ENCODE peak calls at places on chromosomes 5 and 9, in ten cellular contexts. A is GM23248; I is HepG2; B is CD8-positive, alpha-beta T cell; M is substantia nigra; E is naive thymus-derived CD4-positive, alpha-beta T cell; X is heart right ventricle; Y is A549; H is Panc1; F is spleen. D is an unnamed sample.

GRCh38 chr9:5493597-5494511 is 16.5 kb upstream of the PDCD1LG2 start:
- DNase-seq in H (no peak), E (no peak), X (no peak), F (no peak), I (no peak), A (peak), B (no peak), Y (peak), M (no peak), D (peak)

GRCh38 chr9:135695036-135695435 is 4.2 kb downstream of the SOHLH1 start:
- DNase-seq in F (no peak), Y (no peak), X (no peak), E (no peak), H (no peak), I (no peak), M (no peak), B (no peak), A (no peak), D (no peak)

GRCh38 chr9:71128796-71129195 is 7.4 kb upstream of the TRPM3 start:
- DNase-seq in M (no peak), B (no peak), A (no peak), E (no peak), F (no peak), I (no peak), H (no peak), X (no peak), Y (no peak), D (no peak)

GRCh38 chr9:928363-929042 is 48.0 kb upstream of the DMRT3 start:
- DNase-seq in A (peak), I (peak), Y (peak), B (no peak), M (no peak), E (no peak), F (no peak), X (no peak), H (no peak), D (no peak)

GRCh38 chr5:40223884-40224402 is 455.8 kb upstream of the PTGER4 start:
- DNase-seq in Y (no peak), E (no peak), B (no peak), A (peak), F (no peak), M (no peak), H (peak), I (no peak), X (no peak), D (no peak)

GRCh38 chr5:113212244-113212920 is 222.4 kb downstream of the TSSK1B start:
- DNase-seq in M (peak), B (no peak), H (no peak), E (no peak), A (peak), Y (no peak), I (no peak), X (peak), F (no peak), D (no peak)

GRCh38 chr9:133712221-133713100 is 25.7 kb downstream of the SARDH start:
- DNase-seq in M (no peak), I (no peak), H (no peak), X (no peak), E (no peak), Y (no peak), F (peak), A (no peak), B (no peak), D (no peak)

GRCh38 chr9:129166962-129167557 is 11.0 kb downstream of the IER5L start:
- DNase-seq in I (peak), A (peak), F (no peak), B (no peak), M (no peak), Y (peak), H (no peak), E (no peak), X (peak), D (peak)

GRCh38 chr9:78900500-78900899 is 603.6 kb downstream of the PSAT1 start:
- DNase-seq in E (no peak), I (no peak), A (no peak), M (no peak), X (no peak), B (no peak), Y (no peak), H (no peak), F (no peak), D (no peak)

GRCh38 chr5:1522601-1523479 is 920 bp downstream of the LPCAT1 start:
- DNase-seq in E (no peak), X (no peak), M (no peak), Y (no peak), F (peak), H (no peak), I (no peak), A (peak), B (no peak), D (peak)

GRCh38 chr9:132210472-132211145 is 48.8 kb downstream of the NTNG2 start:
- DNase-seq in Y (no peak), M (no peak), A (peak), E (no peak), I (no peak), X (no peak), F (no peak), H (no peak), B (no peak), D (no peak)

GRCh38 chr9:23551171-23551795 is 274.8 kb downstream of the ELAVL2 start:
- DNase-seq in X (no peak), I (no peak), H (no peak), A (no peak), B (no peak), F (no peak), M (no peak), Y (no peak), E (no peak), D (no peak)

GRCh38 chr5:16812911-16813310 is 123.2 kb downstream of the MYO10 start:
- DNase-seq in E (no peak), M (no peak), A (no peak), Y (peak), F (no peak), I (peak), H (peak), B (no peak), X (no peak), D (no peak)

GRCh38 chr5:143066556-143067281 is 296.5 kb downstream of the ARHGAP26 start:
- DNase-seq in A (peak), X (no peak), M (no peak), H (no peak), I (no peak), F (no peak), B (no peak), Y (peak), E (no peak), D (no peak)

GRCh38 chr5:97102010-97102470 is 40.4 kb downstream of the LIX1 start:
- DNase-seq in B (no peak), E (no peak), I (no peak), Y (no peak), H (no peak), F (no peak), M (no peak), A (no peak), X (no peak), D (no peak)

GRCh38 chr5:3659907-3660306 is 64.3 kb downstream of the IRX1 start:
- DNase-seq in A (peak), F (no peak), Y (no peak), E (no peak), B (no peak), H (no peak), I (peak), X (no peak), M (no peak), D (no peak)

GRCh38 chr5:115541586-115541985 is 3.0 kb downstream of the FEM1C start:
- DNase-seq in H (no peak), E (no peak), B (no peak), Y (no peak), M (no peak), F (no peak), X (no peak), I (peak), A (peak), D (no peak)

GRCh38 chr5:5932824-5933223 is 445.5 kb downstream of the MED10 start:
- DNase-seq in H (no peak), X (no peak), Y (no peak), B (no peak), A (no peak), I (no peak), E (no peak), M (no peak), F (no peak), D (no peak)

GRCh38 chr5:107646418-107646817 is 24.3 kb downstream of the EFNA5 start:
- DNase-seq in I (no peak), M (no peak), F (no peak), E (no peak), H (no peak), B (no peak), A (no peak), Y (no peak), X (no peak), D (no peak)

GRCh38 chr5:115600771-115601170 is 1.5 kb downstream of the TICAM2 start:
- DNase-seq in H (no peak), X (no peak), B (no peak), M (no peak), I (no peak), A (peak), Y (no peak), F (no peak), E (no peak), D (no peak)

GRCh38 chr5:74289238-74289637 is 351.3 kb downstream of the ENC1 start:
- DNase-seq in M (no peak), Y (no peak), E (no peak), I (no peak), H (no peak), F (no peak), X (no peak), B (no peak), A (no peak), D (no peak)

GRCh38 chr9:90921104-90921503 is 119.5 kb downstream of the SYK start:
- DNase-seq in F (no peak), B (no peak), Y (no peak), E (no peak), M (peak), H (no peak), I (no peak), A (no peak), X (peak), D (peak)

GRCh38 chr5:175842947-175843793 is 28.2 kb upstream of the CPLX2 start:
- DNase-seq in M (no peak), H (no peak), F (no peak), X (no peak), B (no peak), I (peak), A (peak), Y (peak), E (no peak), D (peak)

GRCh38 chr5:40441733-40442132 is 238.0 kb upstream of the PTGER4 start:
- DNase-seq in F (no peak), E (peak), H (no peak), X (no peak), Y (no peak), M (no peak), I (peak), A (no peak), B (no peak), D (no peak)

GRCh38 chr9:1979815-1980367 is 35.3 kb upstream of the SMARCA2 start:
- DNase-seq in X (peak), F (no peak), A (peak), E (no peak), M (no peak), Y (no peak), I (no peak), B (no peak), H (no peak), D (no peak)

GRCh38 chr5:107129051-107129450 is 541.7 kb downstream of the EFNA5 start:
- DNase-seq in A (no peak), M (no peak), H (no peak), X (no peak), Y (no peak), B (no peak), I (no peak), F (no peak), E (no peak), D (no peak)

GRCh38 chr9:135163023-135163780 is 75.7 kb downstream of the OLFM1 start:
- DNase-seq in F (no peak), E (no peak), A (no peak), I (no peak), B (no peak), Y (no peak), H (no peak), X (no peak), M (no peak), D (no peak)

GRCh38 chr9:117696141-117696540 is 8.1 kb upstream of the TLR4 start:
- DNase-seq in E (no peak), X (no peak), F (peak), B (no peak), H (no peak), M (no peak), Y (no peak), I (no peak), A (peak), D (no peak)

GRCh38 chr5:88660947-88661869 is 221.8 kb downstream of the MEF2C start:
- DNase-seq in I (no peak), B (no peak), F (no peak), A (peak), E (no peak), Y (peak), M (peak), X (no peak), H (no peak), D (peak)

GRCh38 chr9:134770972-134771971 is 109.3 kb upstream of the FCN2 start:
- DNase-seq in B (no peak), I (no peak), Y (no peak), X (peak), F (no peak), M (no peak), E (no peak), H (no peak), A (no peak), D (no peak)

GRCh38 chr5:105924366-105924765 is 1746.4 kb downstream of the EFNA5 start:
- DNase-seq in M (no peak), Y (no peak), H (no peak), I (no peak), B (no peak), F (no peak), X (no peak), A (peak), E (no peak), D (no peak)

GRCh38 chr9:95750725-95751644 is 124.5 kb upstream of the ERCC6L2 start:
- DNase-seq in E (no peak), Y (no peak), I (no peak), B (no peak), X (no peak), M (no peak), H (no peak), A (no peak), F (no peak), D (no peak)

GRCh38 chr5:173762930-173763329 is 125.2 kb upstream of the CPEB4 start:
- DNase-seq in H (no peak), X (no peak), F (no peak), Y (no peak), A (no peak), E (no peak), M (no peak), I (peak), B (no peak), D (no peak)

GRCh38 chr5:30581198-30581925 is 612.1 kb upstream of the CDH6 start:
- DNase-seq in X (no peak), B (no peak), M (no peak), E (no peak), I (peak), H (no peak), Y (no peak), A (no peak), F (no peak), D (no peak)

GRCh38 chr5:148733601-148734438 is 79.5 kb upstream of the HTR4 start:
- DNase-seq in X (peak), B (peak), E (peak), F (peak), M (peak), A (peak), I (peak), H (peak), Y (peak), D (peak)

GRCh38 chr5:83718195-83718825 is 2.3 kb downstream of the HAPLN1 start:
- DNase-seq in M (no peak), H (peak), B (no peak), Y (peak), X (no peak), E (peak), F (no peak), I (peak), A (peak), D (peak)

GRCh38 chr9:88605500-88606172 is 70.7 kb downstream of the NXNL2 start:
- DNase-seq in H (no peak), X (no peak), F (no peak), E (no peak), A (peak), M (no peak), Y (no peak), B (no peak), I (no peak), D (no peak)

GRCh38 chr5:90135979-90136378 is 273.6 kb downstream of the CETN3 start:
- DNase-seq in A (no peak), M (no peak), X (no peak), Y (peak), B (no peak), H (no peak), I (peak), F (no peak), E (no peak), D (no peak)

GRCh38 chr5:149636861-149637246 is 55.6 kb downstream of the ARHGEF37 start:
- DNase-seq in B (no peak), F (no peak), M (peak), X (peak), I (peak), Y (peak), H (peak), E (peak), A (peak), D (peak)

GRCh38 chr9:114497727-114498382 is 7.4 kb downstream of the WHRN start:
- DNase-seq in I (no peak), B (no peak), X (no peak), F (no peak), H (no peak), A (no peak), E (no peak), Y (no peak), M (no peak), D (no peak)

GRCh38 chr9:114500583-114501292 is 4.5 kb downstream of the WHRN start:
- DNase-seq in Y (no peak), I (no peak), X (no peak), A (no peak), H (no peak), E (no peak), B (no peak), M (no peak), F (no peak), D (no peak)

GRCh38 chr9:114497220-114497619 is 8.1 kb downstream of the WHRN start:
- DNase-seq in F (no peak), X (no peak), B (no peak), I (no peak), Y (no peak), H (no peak), E (peak), M (no peak), A (no peak), D (no peak)

GRCh38 chr9:114499941-114500528 is 5.2 kb downstream of the WHRN start:
- DNase-seq in E (no peak), B (no peak), A (no peak), X (no peak), Y (no peak), H (no peak), F (no peak), I (no peak), M (no peak), D (no peak)

DNA sequence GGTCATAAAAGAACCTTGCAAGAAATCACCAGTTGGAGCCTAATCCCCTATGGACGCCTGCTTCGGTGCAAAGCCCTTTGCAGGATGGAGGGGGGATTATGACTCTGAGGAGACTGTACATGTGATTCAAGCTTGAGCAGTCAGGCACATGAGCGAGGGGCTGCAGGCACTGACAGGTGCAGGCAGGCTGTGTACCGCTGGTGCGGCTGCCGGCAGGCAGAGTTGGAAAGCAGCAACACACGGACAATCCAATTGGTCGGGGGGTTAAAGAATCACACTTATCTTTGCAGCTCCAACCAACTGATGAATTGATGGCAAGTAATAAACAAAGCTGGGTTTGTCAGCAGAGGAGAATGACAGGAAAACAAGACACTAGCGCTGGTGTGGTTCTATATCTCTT is 5.7 kb downstream of the WHRN start:
- DNase-seq in B (no peak), I (no peak), Y (no peak), E (no peak), F (no peak), A (no peak), X (no peak), H (no peak), M (no peak), D (no peak)
- H3K27ac ChIP-seq in B (no peak), I (no peak), Y (no peak), E (no peak), F (no peak), A (no peak), X (no peak), H (no peak), M (peak), D (no peak)

GRCh38 chr9:109476781-109477268 is 21.3 kb downstream of the PTPN3 start:
- DNase-seq in Y (no peak), H (no peak), A (no peak), E (no peak), B (no peak), X (no peak), I (peak), M (no peak), F (no peak), D (no peak)

GRCh38 chr9:109478204-109478563 is 19.9 kb downstream of the PTPN3 start:
- DNase-seq in X (no peak), B (no peak), Y (no peak), H (no peak), A (no peak), M (no peak), I (no peak), F (no peak), E (no peak), D (no peak)

GRCh38 chr9:109479822-109480221 is 18.3 kb downstream of the PTPN3 start:
- DNase-seq in Y (no peak), I (no peak), F (no peak), M (no peak), X (no peak), H (no peak), B (no peak), A (no peak), E (no peak), D (no peak)

GRCh38 chr9:109477269-109478203 is 20.6 kb downstream of the PTPN3 start:
- DNase-seq in I (peak), B (no peak), H (no peak), A (no peak), M (no peak), Y (peak), E (no peak), X (no peak), F (no peak), D (no peak)

GRCh38 chr9:109478665-109479380 is 19.3 kb downstream of the PTPN3 start:
- DNase-seq in I (peak), E (no peak), H (no peak), M (no peak), X (no peak), F (no peak), B (no peak), A (no peak), Y (no peak), D (no peak)
- H3K27ac ChIP-seq in I (peak), E (no peak), H (no peak), M (no peak), X (no peak), F (no peak), B (no peak), A (no peak), Y (peak), D (no peak)

GRCh38 chr5:141557681-141558136 is 61.1 kb downstream of the DIAPH1 start:
- DNase-seq in A (peak), M (peak), E (peak), B (peak), Y (peak), H (peak), X (peak), F (peak), I (peak), D (peak)
- H3K27ac ChIP-seq in A (peak), M (peak), E (no peak), B (no peak), Y (peak), H (peak), X (peak), F (peak), I (no peak), D (peak)

DNA sequence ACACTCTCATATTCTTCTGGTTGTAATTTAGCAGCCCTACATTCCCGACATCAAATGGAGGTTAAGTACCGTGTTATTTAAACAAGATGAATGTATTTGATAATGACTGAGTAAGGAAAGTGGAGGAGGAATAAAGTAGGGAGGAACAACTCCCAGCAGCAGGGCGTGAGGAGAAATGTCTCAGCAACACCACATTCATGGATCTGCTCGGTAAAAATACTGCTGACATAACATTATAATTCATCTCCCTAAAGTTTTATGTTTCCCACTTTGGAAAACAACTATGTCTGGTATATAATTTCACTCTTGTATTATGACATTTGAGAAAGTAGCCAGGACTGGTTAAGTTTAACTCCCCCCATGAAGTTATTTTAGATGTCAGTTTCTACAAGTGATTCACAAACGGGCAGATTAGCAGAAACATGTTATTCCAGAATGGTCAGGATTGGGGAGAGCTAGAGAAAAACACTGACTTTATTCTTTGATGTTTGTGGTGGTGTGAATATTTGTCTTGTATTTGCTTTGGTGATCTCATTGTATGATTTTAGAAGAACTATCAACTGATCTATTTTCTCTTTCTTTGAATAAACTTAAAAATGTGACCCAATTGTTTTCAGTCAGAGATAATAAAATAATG is 303.4 kb upstream of the ZNF608 start:
- DNase-seq in E (no peak), X (no peak), A (no peak), B (no peak), H (no peak), F (no peak), I (no peak), M (no peak), Y (no peak), D (no peak)
- H3K27ac ChIP-seq in E (no peak), X (no peak), A (no peak), B (no peak), H (no peak), F (no peak), I (no peak), M (no peak), Y (no peak), D (no peak)

GRCh38 chr5:178210073-178210526 is 5.8 kb downstream of the HNRNPAB start:
- DNase-seq in E (no peak), I (no peak), H (no peak), X (no peak), Y (no peak), A (no peak), F (peak), B (no peak), M (no peak), D (no peak)
- H3K27ac ChIP-seq in E (no peak), I (no peak), H (no peak), X (no peak), Y (no peak), A (no peak), F (no peak), B (no peak), M (no peak), D (no peak)

GRCh38 chr5:68240196-68240595 is 24.6 kb downstream of the PIK3R1 start:
- DNase-seq in F (no peak), E (no peak), A (no peak), X (no peak), H (no peak), I (no peak), M (no peak), Y (no peak), B (no peak), D (no peak)
- H3K27ac ChIP-seq in F (peak), E (peak), A (peak), X (peak), H (peak), I (peak), M (peak), Y (no peak), B (no peak), D (no peak)

D was measured in adrenal gland.